ENCODE peak calls at places on chromosomes 13 and 19, in nine cellular contexts. A, X, M, P, H, I, R, Q and Y are unnamed samples.
A peak's percentile ranks its signal among the peaks of the same experiment; 100 is the strongest.

GRCh38 chr19:50717026-50717723 is 2.4 kb downstream of the SHANK1 start:
- DNase-seq in Q (no peak), M (no peak), I (no peak), R (no peak), H (no peak), X (no peak), P (no peak), A (no peak), Y (no peak)

GRCh38 chr13:99813346-99814095 is 158.0 kb downstream of the ZIC5 start:
- DNase-seq in Q (no peak), P (no peak), A (no peak), M (no peak), R (no peak), I (no peak), X (no peak), H (no peak), Y (no peak)

GRCh38 chr19:17090501-17091074 is 15.0 kb downstream of the MYO9B start:
- DNase-seq in X (no peak), R (no peak), A (peak; percentile 83), M (no peak), Q (no peak), H (no peak), I (peak; percentile 44), P (no peak), Y (no peak)

GRCh38 chr19:45901432-45901903 is 945 bp downstream of the MYPOP start:
- DNase-seq in R (no peak), A (peak; percentile 39), H (no peak), P (no peak), M (no peak), Q (no peak), I (peak; percentile 40), X (peak; percentile 11), Y (no peak)

GRCh38 chr19:1251503-1252220 is 3.3 kb downstream of the MIDN start:
- DNase-seq in A (no peak), M (no peak), P (no peak), Q (no peak), I (peak; percentile 78), H (no peak), X (no peak), R (no peak), Y (no peak)

GRCh38 chr13:95115525-95115924 is 185.7 kb downstream of the ABCC4 start:
- DNase-seq in R (no peak), Q (no peak), H (no peak), A (no peak), M (no peak), X (no peak), P (no peak), I (no peak), Y (no peak)

GRCh38 chr19:39419003-39419402 is 6.5 kb downstream of the PLEKHG2 start:
- DNase-seq in X (no peak), R (no peak), H (no peak), I (no peak), P (no peak), A (no peak), Q (no peak), M (no peak), Y (no peak)

GRCh38 chr19:30785728-30786127 is 413.5 kb downstream of the ZNF536 start:
- DNase-seq in P (no peak), A (no peak), M (no peak), H (no peak), X (no peak), Q (no peak), I (no peak), R (no peak), Y (no peak)

GRCh38 chr13:97261254-97262015 is 39.3 kb downstream of the MBNL2 start:
- DNase-seq in I (peak; percentile 29), P (no peak), R (no peak), H (no peak), M (no peak), X (no peak), Q (no peak), A (no peak), Y (no peak)

GRCh38 chr19:35476149-35476548 is 14.1 kb downstream of the KRTDAP start:
- DNase-seq in Q (no peak), P (no peak), R (no peak), M (no peak), H (no peak), A (no peak), I (peak; percentile 45), X (no peak), Y (no peak)

GRCh38 chr19:52585101-52585500 is 15.0 kb downstream of the ZNF701 start:
- DNase-seq in Q (no peak), P (no peak), A (no peak), R (no peak), M (no peak), I (no peak), X (no peak), H (no peak), Y (no peak)

GRCh38 chr13:94205896-94206295 is 273.6 kb downstream of the DCT start:
- DNase-seq in M (no peak), A (no peak), P (no peak), R (no peak), H (no peak), X (no peak), Q (no peak), I (no peak), Y (no peak)

GRCh38 chr13:55439450-55439849 is 1701.3 kb upstream of the PRR20A start:
- DNase-seq in X (no peak), P (no peak), Q (no peak), R (no peak), H (no peak), M (no peak), A (no peak), I (no peak), Y (no peak)

GRCh38 chr13:42140494-42140893 is 92.0 kb downstream of the DGKH start:
- DNase-seq in A (no peak), Q (no peak), X (no peak), R (no peak), M (no peak), P (no peak), I (no peak), H (no peak), Y (no peak)

GRCh38 chr19:2462635-2463421 is 6.1 kb upstream of the LMNB2 start:
- DNase-seq in H (peak; percentile 94), M (peak; percentile 78), Q (peak; percentile 86), I (no peak), X (peak; percentile 85), R (no peak), P (no peak), A (peak; percentile 96), Y (peak; percentile 75)

GRCh38 chr13:112814905-112815585 is 125.2 kb downstream of the ATP11A start:
- DNase-seq in X (peak; percentile 12), H (no peak), I (no peak), P (no peak), Q (no peak), R (no peak), A (peak; percentile 22), M (no peak), Y (no peak)

GRCh38 chr13:94330552-94331071 is 148.9 kb downstream of the DCT start:
- DNase-seq in A (no peak), X (no peak), R (no peak), I (no peak), Q (no peak), M (no peak), H (no peak), P (no peak), Y (no peak)

GRCh38 chr13:34156841-34157365 is 339.0 kb downstream of the RFC3 start:
- DNase-seq in X (peak; percentile 84), A (peak; percentile 95), M (peak; percentile 47), I (peak; percentile 40), R (no peak), H (peak; percentile 68), P (peak; percentile 2), Q (peak; percentile 72), Y (peak; percentile 53)

GRCh38 chr13:95050800-95051620 is 250.2 kb downstream of the ABCC4 start:
- DNase-seq in Q (no peak), H (no peak), X (no peak), A (no peak), M (no peak), P (no peak), R (no peak), I (peak; percentile 20), Y (no peak)

GRCh38 chr19:29944415-29945012 is 2.5 kb downstream of the URI1 start:
- DNase-seq in I (no peak), P (no peak), H (no peak), M (no peak), A (no peak), Q (no peak), X (no peak), R (no peak), Y (no peak)

GRCh38 chr13:110166598-110166997 is 140.4 kb downstream of the COL4A1 start:
- DNase-seq in X (no peak), A (no peak), I (no peak), M (no peak), P (no peak), R (no peak), H (no peak), Q (no peak), Y (no peak)

GRCh38 chr13:30870049-30870884 is 35.8 kb upstream of the MEDAG start:
- DNase-seq in A (peak; percentile 100), X (peak; percentile 86), P (no peak), I (peak; percentile 53), M (no peak), Q (peak; percentile 99), H (peak; percentile 88), R (no peak), Y (peak; percentile 92)

GRCh38 chr13:77521194-77521593 is 14.3 kb upstream of the SCEL start:
- DNase-seq in I (no peak), M (no peak), Q (no peak), X (no peak), R (no peak), P (no peak), H (no peak), A (peak; percentile 24), Y (no peak)

GRCh38 chr19:47447470-47448359 is 24.0 kb downstream of the SLC8A2 start:
- DNase-seq in X (no peak), M (no peak), H (no peak), I (peak; percentile 70), A (peak; percentile 47), P (peak; percentile 28), Q (no peak), R (peak; percentile 23), Y (no peak)

GRCh38 chr13:43307921-43308433 is 284.6 kb downstream of the DNAJC15 start:
- DNase-seq in X (no peak), A (peak; percentile 93), M (no peak), R (no peak), I (no peak), H (peak; percentile 64), P (no peak), Q (peak; percentile 59), Y (peak; percentile 55)

GRCh38 chr19:14565298-14565679 is 6.6 kb downstream of the NDUFB7 start:
- DNase-seq in M (peak; percentile 50), H (no peak), A (no peak), Q (no peak), R (no peak), P (no peak), X (no peak), I (no peak), Y (no peak)

GRCh38 chr19:1445932-1446712 is 3.8 kb upstream of the APC2 start:
- DNase-seq in P (no peak), R (no peak), A (no peak), I (no peak), X (no peak), M (peak; percentile 58), H (no peak), Q (no peak), Y (no peak)

GRCh38 chr13:36124236-36124822 is 6.9 kb downstream of the DCLK1 start:
- DNase-seq in P (no peak), R (no peak), I (no peak), A (peak; percentile 64), X (peak; percentile 64), Q (no peak), M (no peak), H (peak; percentile 18), Y (no peak)

GRCh38 chr19:18504886-18505610 is 16.8 kb downstream of the ELL start:
- DNase-seq in P (no peak), X (no peak), R (no peak), M (no peak), I (peak; percentile 45), A (no peak), H (no peak), Q (no peak), Y (no peak)

GRCh38 chr19:47021536-47022139 is 2.0 kb downstream of the NPAS1 start:
- DNase-seq in H (no peak), X (no peak), P (no peak), R (no peak), M (no peak), Q (no peak), I (no peak), A (no peak), Y (no peak)

GRCh38 chr19:38737297-38737865 is 6.9 kb downstream of the CAPN12 start:
- DNase-seq in H (no peak), A (no peak), I (no peak), R (no peak), P (no peak), Q (no peak), M (no peak), X (no peak), Y (no peak)